ENCODE peak calls at places on chromosome 18, in ten cellular contexts. H, I, A, E, K, Z, P, B, O and J are unnamed samples.
A peak's percentile ranks its signal among the peaks of the same experiment; 100 is the strongest.

GRCh38 chr18:23849141-23849540 is 159.9 kb downstream of the LAMA3 start:
- DNase-seq in I (no peak), E (no peak), B (no peak), K (peak; percentile 73), P (no peak), A (no peak), O (no peak), H (no peak), Z (no peak), J (no peak)

GRCh38 chr18:22176622-22177495 is 7.5 kb downstream of the GATA6 start:
- DNase-seq in E (peak; percentile 50), P (peak; percentile 55), H (no peak), O (no peak), I (no peak), K (no peak), A (no peak), B (peak; percentile 73), Z (peak; percentile 65), J (peak; percentile 67)

GRCh38 chr18:3012306-3012919 is 531 bp downstream of the LPIN2 start:
- DNase-seq in E (peak; percentile 50), O (peak; percentile 54), Z (peak; percentile 49), A (peak; percentile 51), K (no peak), B (no peak), H (no peak), I (peak; percentile 93), P (peak; percentile 67), J (peak; percentile 30)

GRCh38 chr18:46338213-46338612 is 234.0 kb downstream of the HAUS1 start:
- DNase-seq in P (peak; percentile 57), A (no peak), I (peak; percentile 35), O (no peak), E (no peak), H (no peak), K (no peak), B (no peak), Z (no peak), J (peak; percentile 68)

GRCh38 chr18:63213331-63213900 is 106.2 kb downstream of the BCL2 start:
- DNase-seq in Z (no peak), P (no peak), B (no peak), K (no peak), O (no peak), H (no peak), A (no peak), E (no peak), I (no peak), J (peak; percentile 62)

GRCh38 chr18:75133721-75134645 is 75.0 kb downstream of the PTGR3 start:
- DNase-seq in K (no peak), E (peak; percentile 15), I (peak; percentile 53), P (no peak), B (peak; percentile 39), O (no peak), Z (no peak), H (no peak), A (no peak), J (no peak)

GRCh38 chr18:23053756-23054457 is 81.4 kb upstream of the CABLES1 start:
- DNase-seq in Z (no peak), O (no peak), I (no peak), K (peak; percentile 80), B (no peak), P (peak; percentile 92), H (peak; percentile 47), E (no peak), A (no peak), J (peak; percentile 73)

GRCh38 chr18:77140439-77141109 is 8.0 kb upstream of the MBP start:
- DNase-seq in K (no peak), E (no peak), B (no peak), O (no peak), H (no peak), Z (no peak), A (no peak), I (no peak), P (no peak), J (no peak)

GRCh38 chr18:63237911-63238710 is 81.5 kb downstream of the BCL2 start:
- DNase-seq in H (peak; percentile 88), B (no peak), A (peak; percentile 82), Z (peak; percentile 33), I (no peak), P (peak; percentile 77), E (no peak), O (peak; percentile 30), K (peak; percentile 86), J (peak; percentile 95)

GRCh38 chr18:24465491-24465890 is 5.1 kb downstream of the HRH4 start:
- DNase-seq in I (no peak), P (no peak), B (no peak), K (no peak), H (no peak), O (no peak), E (no peak), A (no peak), Z (no peak), J (no peak)

GRCh38 chr18:37019157-37019571 is 190.2 kb downstream of the KIAA1328 start:
- DNase-seq in Z (no peak), O (no peak), K (peak; percentile 61), I (no peak), P (peak; percentile 55), B (no peak), H (peak; percentile 5), A (no peak), E (no peak), J (peak; percentile 29)

GRCh38 chr18:43935051-43935412 is 657.7 kb upstream of the SYT4 start:
- DNase-seq in B (no peak), E (no peak), I (no peak), P (no peak), K (no peak), Z (no peak), O (no peak), A (no peak), H (no peak), J (no peak)

GRCh38 chr18:21004721-21005120 is 106.9 kb downstream of the ROCK1 start:
- DNase-seq in Z (no peak), P (no peak), I (no peak), B (no peak), O (peak; percentile 21), E (no peak), K (no peak), H (peak; percentile 89), A (no peak), J (no peak)

GRCh38 chr18:38402509-38402908 is 836.9 kb upstream of the CELF4 start:
- DNase-seq in E (no peak), Z (no peak), B (no peak), K (no peak), I (no peak), H (no peak), P (peak; percentile 56), O (no peak), A (no peak), J (no peak)

GRCh38 chr18:62716679-62717058 is 1.3 kb downstream of the PHLPP1 start:
- DNase-seq in Z (peak; percentile 53), P (peak; percentile 63), H (peak; percentile 10), A (peak; percentile 56), K (no peak), I (peak; percentile 92), E (peak; percentile 62), B (peak; percentile 84), O (peak; percentile 49), J (peak; percentile 29)

GRCh38 chr18:37662099-37662498 is 96.5 kb upstream of the CELF4 start:
- DNase-seq in Z (no peak), K (no peak), E (no peak), I (no peak), P (no peak), B (no peak), H (no peak), O (no peak), A (no peak), J (no peak)

DNA sequence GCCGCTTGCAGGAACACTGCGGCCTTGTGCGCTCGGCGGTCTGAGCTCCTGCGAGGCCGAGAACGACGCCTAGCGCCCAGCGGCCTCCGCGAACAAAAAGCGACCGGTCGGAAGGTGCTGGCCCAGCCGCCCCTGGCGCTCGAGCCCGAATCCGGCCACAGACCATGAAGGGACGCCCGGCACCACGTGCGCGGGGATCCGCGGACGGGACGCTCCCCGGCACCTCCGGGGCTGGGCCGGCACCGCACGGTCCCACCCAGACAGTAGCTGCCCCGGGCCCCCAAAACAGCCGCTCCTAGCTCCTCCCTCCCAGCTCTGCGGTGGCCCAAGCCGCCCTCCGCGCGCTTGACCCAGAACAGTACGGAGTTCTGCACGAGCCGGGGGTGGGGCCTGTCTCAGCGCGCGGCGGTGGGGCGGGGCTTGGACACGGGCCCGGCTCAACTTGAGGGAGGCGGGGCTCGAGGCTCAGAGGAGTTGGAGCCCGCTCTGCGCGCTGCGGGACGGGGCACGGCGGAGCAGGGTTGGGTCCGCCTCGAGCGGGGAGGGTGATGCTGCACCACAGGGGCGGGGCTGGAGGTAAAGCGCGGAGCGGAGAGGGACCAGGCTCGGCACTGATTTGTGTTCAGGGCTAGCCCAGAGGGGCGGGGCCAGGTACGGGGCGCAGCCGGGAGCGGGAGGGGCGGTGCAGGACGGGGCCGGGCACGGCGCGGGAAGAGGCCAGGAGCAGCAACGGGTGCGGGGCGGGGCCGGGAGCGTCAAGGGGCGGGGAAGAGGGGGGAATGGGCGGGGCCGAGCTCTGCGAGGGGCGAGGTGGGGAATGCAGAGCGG is 538 bp upstream of the IMPA2 start:
- DNase-seq in K (peak; percentile 95), A (peak; percentile 99), H (peak; percentile 92), I (peak; percentile 100), P (peak; percentile 99), Z (peak; percentile 99), B (peak; percentile 99), O (peak; percentile 97), E (peak; percentile 99), J (peak; percentile 99)
- TF ChIP-seq CTCF in K (no peak), A (peak; percentile 21), H (peak; percentile 20), I (no peak), P (no peak), Z (no peak), B (no peak), O (no peak), E (no peak), J (no peak)

GRCh38 chr18:49023938-49024341 is 73.2 kb upstream of the SMAD7 start:
- DNase-seq in O (peak; percentile 11), E (peak; percentile 16), P (no peak), I (peak; percentile 79), A (no peak), Z (no peak), K (no peak), H (no peak), B (no peak), J (no peak)
- H3K27ac ChIP-seq in O (no peak overlapping the region), E (no peak overlapping the region), P (no peak overlapping the region), I (no peak overlapping the region), A (no peak overlapping the region), Z (no peak overlapping the region), K (no peak overlapping the region), H (no peak overlapping the region), B (no peak overlapping the region), J (no peak overlapping the region)

GRCh38 chr18:78986018-78986481 is 6.4 kb downstream of the SALL3 start:
- DNase-seq in H (no peak), A (peak; percentile 40), O (no peak), I (no peak), B (peak; percentile 56), P (peak; percentile 75), E (no peak), K (no peak), Z (no peak), J (peak; percentile 51)
- TF ChIP-seq CTCF in H (peak; percentile 63), A (peak; percentile 62), O (peak; percentile 33), I (no peak), B (no peak), P (peak; percentile 62), E (no peak), K (no peak), Z (peak; percentile 38), J (peak; percentile 58)

DNA sequence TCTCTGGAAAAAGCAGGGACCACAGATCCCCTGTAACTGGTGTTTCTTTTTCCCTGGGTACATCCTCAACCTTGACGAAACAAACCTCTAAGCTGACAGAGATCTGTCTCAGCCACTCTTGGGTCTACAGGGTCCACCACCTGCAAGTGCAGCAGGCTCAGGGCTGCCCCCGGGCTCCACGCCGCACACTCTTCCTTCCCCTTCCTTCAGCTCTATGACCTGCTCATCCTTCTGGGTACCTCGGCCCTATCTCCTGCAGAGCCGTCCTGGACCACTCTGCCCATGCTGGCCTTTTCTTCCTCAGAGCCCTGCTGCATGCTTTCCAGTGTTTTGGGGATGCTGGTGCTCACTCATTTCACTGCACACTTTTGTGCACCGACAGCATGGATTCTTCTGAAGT is 27.5 kb downstream of the TUBB6 start:
- DNase-seq in B (no peak), E (no peak), K (no peak), P (no peak), A (no peak), O (no peak), H (no peak), Z (no peak), I (no peak), J (no peak)
- H3K27ac ChIP-seq in B (no peak overlapping the region), E (no peak overlapping the region), K (no peak overlapping the region), P (peak overlapping the region; percentile 90), A (peak overlapping the region; percentile 22), O (no peak overlapping the region), H (no peak overlapping the region), Z (no peak overlapping the region), I (no peak overlapping the region), J (peak overlapping the region; percentile 65)